ENCODE peak calls at places on chromosomes 16 and 17, in six cellular contexts. R is thoracic aorta, S is progenitor cell of endocrine pancreas, P is brain microvascular endothelial cell, L is nephron progenitor cell, O is GM20000. W is an unnamed sample.

GRCh38 chr17:80217703-80218362 is 2.3 kb downstream of the SGSH start:
- DNase-seq in L (no peak), S (no peak), R (no peak), P (no peak), O (no peak), W (no peak)

GRCh38 chr16:65426484-65426883 is 304.6 kb upstream of the CDH11 start:
- DNase-seq in S (no peak), O (no peak), L (no peak), P (no peak), R (no peak), W (no peak)

GRCh38 chr16:17803625-17804410 is 333.1 kb upstream of the XYLT1 start:
- DNase-seq in P (peak; percentile 74), R (no peak), O (no peak), L (no peak), S (no peak), W (no peak)

GRCh38 chr17:36674278-36674650 is 72.9 kb downstream of the MRM1 start:
- DNase-seq in L (no peak), O (no peak), R (no peak), S (no peak), P (no peak), W (no peak)

GRCh38 chr16:8646271-8646670 is 24.8 kb downstream of the METTL22 start:
- DNase-seq in S (no peak), O (no peak), L (no peak), R (no peak), P (no peak), W (no peak)

GRCh38 chr17:56358651-56359050 is 205.4 kb downstream of the ANKFN1 start:
- DNase-seq in L (no peak), O (no peak), R (no peak), S (no peak), P (no peak), W (no peak)

GRCh38 chr17:35235917-35236316 is 7.0 kb upstream of the SLFN5 start:
- DNase-seq in L (no peak), O (no peak), S (no peak), R (no peak), P (no peak), W (no peak)

GRCh38 chr16:56107944-56108583 is 83.2 kb upstream of the GNAO1 start:
- DNase-seq in R (no peak), O (no peak), L (no peak), P (no peak), S (no peak), W (no peak)

GRCh38 chr16:3823427-3823826 is 57.1 kb downstream of the CREBBP start:
- DNase-seq in R (no peak), P (no peak), S (no peak), O (no peak), L (no peak), W (no peak)

GRCh38 chr17:19424934-19425868 is 14.2 kb downstream of the RNF112 start:
- DNase-seq in L (no peak), R (no peak), P (no peak), S (no peak), O (no peak), W (no peak)

GRCh38 chr17:77251622-77252021 is 110.9 kb downstream of the SEC14L1 start:
- DNase-seq in S (no peak), P (no peak), O (no peak), R (no peak), L (no peak), W (no peak)

GRCh38 chr17:57211543-57211942 is 44.8 kb upstream of the MSI2 start:
- DNase-seq in P (no peak), L (no peak), S (no peak), O (no peak), R (no peak), W (no peak)

GRCh38 chr17:57486978-57487377 is 230.7 kb downstream of the MSI2 start:
- DNase-seq in L (no peak), S (no peak), P (no peak), R (no peak), O (no peak), W (no peak)

GRCh38 chr17:70644093-70644492 is 474.8 kb downstream of the KCNJ2 start:
- DNase-seq in R (no peak), S (no peak), P (no peak), O (no peak), L (no peak), W (no peak)

GRCh38 chr16:54812229-54812628 is 118.4 kb upstream of the IRX5 start:
- DNase-seq in R (no peak), O (no peak), P (no peak), L (no peak), S (no peak), W (no peak)

GRCh38 chr16:51812945-51813344 is 661.9 kb upstream of the SALL1 start:
- DNase-seq in P (no peak), S (no peak), O (no peak), L (no peak), R (no peak), W (no peak)

GRCh38 chr17:82396601-82397435 is 21.3 kb upstream of the HEXD start:
- DNase-seq in S (no peak), R (no peak), L (no peak), P (peak; percentile 79), O (no peak), W (no peak)

GRCh38 chr17:78340183-78340955 is 19.5 kb downstream of the SOCS3 start:
- DNase-seq in L (no peak), R (no peak), P (no peak), S (no peak), O (no peak), W (no peak)

GRCh38 chr17:41258406-41258805 is 3.2 kb downstream of the KRTAP9-9 start:
- DNase-seq in S (no peak), R (no peak), P (no peak), O (no peak), L (no peak), W (no peak)

GRCh38 chr17:60231234-60231633 is 81.5 kb downstream of the CA4 start:
- DNase-seq in L (no peak), O (peak; percentile 6), P (peak; percentile 32), R (no peak), S (no peak), W (peak; percentile 29)

GRCh38 chr17:16171613-16172012 is 43.7 kb downstream of the NCOR1 start:
- DNase-seq in L (no peak), R (no peak), S (no peak), P (peak; percentile 25), O (no peak), W (no peak)

DNA sequence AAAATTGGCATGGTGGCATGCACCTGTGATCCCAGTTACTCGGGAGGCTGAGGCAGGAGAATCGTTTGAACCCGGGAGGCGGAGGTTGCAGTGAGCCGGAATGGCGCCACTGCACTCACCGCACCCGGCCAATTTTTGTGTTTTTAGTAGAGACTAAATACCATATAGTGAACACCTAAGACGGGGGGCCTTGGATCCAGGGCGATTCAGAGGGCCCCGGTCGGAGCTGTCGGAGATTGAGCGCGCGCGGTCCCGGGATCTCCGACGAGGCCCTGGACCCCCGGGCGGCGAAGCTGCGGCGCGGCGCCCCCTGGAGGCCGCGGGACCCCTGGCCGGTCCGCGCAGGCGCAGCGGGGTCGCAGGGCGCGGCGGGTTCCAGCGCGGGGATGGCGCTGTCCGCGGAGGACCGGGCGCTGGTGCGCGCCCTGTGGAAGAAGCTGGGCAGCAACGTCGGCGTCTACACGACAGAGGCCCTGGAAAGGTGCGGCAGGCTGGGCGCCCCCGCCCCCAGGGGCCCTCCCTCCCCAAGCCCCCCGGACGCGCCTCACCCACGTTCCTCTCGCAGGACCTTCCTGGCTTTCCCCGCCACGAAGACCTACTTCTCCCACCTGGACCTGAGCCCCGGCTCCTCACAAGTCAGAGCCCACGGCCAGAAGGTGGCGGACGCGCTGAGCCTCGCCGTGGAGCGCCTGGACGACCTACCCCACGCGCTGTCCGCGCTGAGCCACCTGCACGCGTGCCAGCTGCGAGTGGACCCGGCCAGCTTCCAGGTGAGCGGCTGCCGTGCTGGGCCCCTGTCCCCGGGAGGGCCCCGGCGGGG is at the start of gene HBQ1:
- DNase-seq in O (peak; percentile 78), R (no peak), P (no peak), L (peak; percentile 82), S (peak; percentile 65), W (peak; percentile 73)
- TF ChIP-seq CTCF in O (peak; percentile 25), R (no peak), P (peak; percentile 15), L (peak; percentile 26), S (peak; percentile 72), W (peak; percentile 7)

DNA sequence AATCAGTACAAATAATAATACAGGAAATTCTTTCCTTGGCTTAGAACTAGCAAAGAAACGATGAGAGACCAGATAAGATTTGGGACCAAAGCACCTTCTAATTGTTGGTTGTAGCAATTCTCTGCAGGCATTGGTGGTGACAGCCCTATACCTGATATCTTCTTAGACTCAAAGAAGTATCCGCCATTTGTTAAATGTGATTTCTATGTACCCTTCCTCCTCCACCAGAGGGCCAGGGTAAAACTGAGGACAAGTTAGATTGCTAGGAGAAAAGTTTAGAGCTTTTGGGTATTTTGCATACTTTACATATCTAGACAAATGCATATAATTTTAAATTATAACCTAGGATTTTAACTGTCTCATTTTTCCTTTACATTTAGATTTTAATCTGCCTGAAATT is 304.3 kb downstream of the HS3ST4 start:
- DNase-seq in O (no peak), P (no peak), R (no peak), L (no peak), S (no peak), W (no peak)
- TF ChIP-seq CTCF in O (no peak), P (no peak), R (no peak), L (no peak), S (no peak), W (no peak)

DNA sequence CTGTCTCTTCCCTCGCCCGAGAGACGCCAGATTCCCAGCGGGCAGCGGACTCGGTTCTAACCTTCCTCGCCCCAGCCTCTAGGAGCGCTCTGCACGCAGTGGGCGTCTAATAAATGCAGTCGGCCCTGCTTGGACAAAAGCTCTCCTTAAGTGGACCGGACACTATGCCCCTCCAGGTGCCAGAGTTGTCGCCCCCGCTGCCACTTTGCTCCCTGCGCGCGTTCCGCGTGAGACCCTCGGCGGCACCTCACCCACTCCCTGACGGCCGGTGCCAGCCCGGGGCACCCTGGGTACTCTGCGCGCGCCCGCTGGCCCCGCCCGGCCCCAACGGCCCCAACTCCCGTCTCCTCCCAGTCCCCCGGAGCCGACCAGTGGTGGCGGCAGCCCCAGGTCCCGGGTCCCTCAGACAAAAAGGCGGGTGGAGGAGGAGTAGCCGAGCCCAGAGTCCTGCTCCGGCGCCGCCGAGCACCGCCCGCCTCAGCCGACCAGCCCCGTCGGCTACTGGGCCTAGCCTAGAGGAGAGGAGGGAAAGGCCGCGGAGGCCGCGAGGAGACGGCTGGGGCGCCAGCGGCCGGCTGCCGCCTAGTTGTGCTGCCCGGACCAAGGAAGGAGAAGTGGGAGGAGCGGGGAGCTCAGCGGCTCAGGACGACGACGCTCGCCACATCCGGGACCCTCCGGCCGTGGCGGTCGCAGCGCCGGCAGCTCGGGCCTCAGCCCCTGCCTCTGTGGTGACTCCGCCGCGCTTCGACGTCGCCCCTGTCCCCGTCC is 123.0 kb downstream of the GOSR1 start:
- DNase-seq in O (peak; percentile 93), S (peak; percentile 71), R (peak; percentile 23), P (peak; percentile 61), L (peak; percentile 84), W (peak; percentile 84)
- TF ChIP-seq CTCF in O (peak; percentile 14), S (peak; percentile 53), R (peak; percentile 49), P (peak; percentile 77), L (peak; percentile 7), W (peak; percentile 55)

GRCh38 chr17:1724351-1724868 is at the start of gene WDR81:
- DNase-seq in S (peak; percentile 80), P (peak; percentile 67), L (peak; percentile 89), R (peak; percentile 68), O (peak; percentile 97), W (peak; percentile 95)

GRCh38 chr17:1726626-1727257 is 2.2 kb downstream of the WDR81 start:
- DNase-seq in P (no peak), L (no peak), R (no peak), O (no peak), S (no peak), W (no peak)

GRCh38 chr17:1727258-1727789 is 2.8 kb downstream of the WDR81 start:
- DNase-seq in R (no peak), P (no peak), O (no peak), S (no peak), L (no peak), W (no peak)

GRCh38 chr17:1725642-1726511 is 1.4 kb downstream of the WDR81 start:
- DNase-seq in R (no peak), L (no peak), P (no peak), O (no peak), S (no peak), W (no peak)

GRCh38 chr17:1724869-1725641 is 551 bp downstream of the WDR81 start:
- DNase-seq in S (no peak), O (no peak), L (peak; percentile 57), P (no peak), R (no peak), W (no peak)
- TF ChIP-seq CTCF in S (peak; percentile 14), O (no peak), L (no peak), P (no peak), R (no peak), W (peak; percentile 29)

W was measured in GM10248.